ENCODE peak calls at places on chromosomes 7 and 10, in five cellular contexts. W, I, B, Q and O are unnamed samples. For H3K4me1, the result is how much of the 10 kb centered on the place peaks cover.

GRCh38 chr10:127920319-127921074 is 13.6 kb downstream of the PTPRE start:
- DNase-seq in W (no peak), I (no peak), B (no peak), Q (no peak), O (no peak)

GRCh38 chr10:14397069-14397468 is 66.3 kb upstream of the FRMD4A start:
- DNase-seq in W (no peak), I (peak), B (peak), Q (peak), O (peak)

GRCh38 chr10:116038259-116038658 is 234.7 kb downstream of the GFRA1 start:
- DNase-seq in W (no peak), I (peak), B (no peak), Q (peak), O (peak)

GRCh38 chr7:6232534-6232933 is 39.9 kb downstream of the CYTH3 start:
- DNase-seq in W (peak), I (peak), B (no peak), Q (no peak), O (peak)

GRCh38 chr10:77249901-77250459 is 387.6 kb downstream of the KCNMA1 start:
- DNase-seq in W (no peak), I (no peak), B (no peak), Q (peak), O (no peak)

GRCh38 chr7:45890902-45891461 is 2.7 kb downstream of the IGFBP1 start:
- DNase-seq in W (peak), I (no peak), B (peak), Q (no peak), O (no peak)

GRCh38 chr10:86614853-86615252 is 39.5 kb upstream of the OPN4 start:
- DNase-seq in W (no peak), I (no peak), B (no peak), Q (no peak), O (no peak)

GRCh38 chr7:90788057-90788456 is 191.9 kb downstream of the CDK14 start:
- DNase-seq in W (no peak), I (no peak), B (no peak), Q (no peak), O (no peak)

GRCh38 chr7:768881-769504 is 41.9 kb upstream of the PRKAR1B start:
- DNase-seq in W (no peak), I (no peak), B (peak), Q (no peak), O (no peak)

GRCh38 chr10:43000021-43000411 is 76.9 kb upstream of the RET start:
- DNase-seq in W (no peak), I (no peak), B (no peak), Q (no peak), O (no peak)

GRCh38 chr10:103086799-103087198 is 106.3 kb downstream of the NT5C2 start:
- DNase-seq in W (no peak), I (no peak), B (no peak), Q (no peak), O (no peak)

GRCh38 chr10:104492349-104492940 is 138.8 kb downstream of the CFAP58 start:
- DNase-seq in W (no peak), I (no peak), B (no peak), Q (no peak), O (no peak)

GRCh38 chr10:127834221-127834620 is 58.5 kb downstream of the CLRN3 start:
- DNase-seq in W (no peak), I (no peak), B (no peak), Q (no peak), O (no peak)

GRCh38 chr10:118564652-118565051 is 30.8 kb downstream of the PRLHR start:
- DNase-seq in W (no peak), I (no peak), B (peak), Q (no peak), O (peak)

GRCh38 chr10:106481598-106481997 is 682.9 kb downstream of the SORCS1 start:
- DNase-seq in W (no peak), I (no peak), B (peak), Q (no peak), O (no peak)

GRCh38 chr10:19929466-19930140 is 113.4 kb downstream of the PLXDC2 start:
- DNase-seq in W (peak), I (no peak), B (no peak), Q (no peak), O (no peak)

DNA sequence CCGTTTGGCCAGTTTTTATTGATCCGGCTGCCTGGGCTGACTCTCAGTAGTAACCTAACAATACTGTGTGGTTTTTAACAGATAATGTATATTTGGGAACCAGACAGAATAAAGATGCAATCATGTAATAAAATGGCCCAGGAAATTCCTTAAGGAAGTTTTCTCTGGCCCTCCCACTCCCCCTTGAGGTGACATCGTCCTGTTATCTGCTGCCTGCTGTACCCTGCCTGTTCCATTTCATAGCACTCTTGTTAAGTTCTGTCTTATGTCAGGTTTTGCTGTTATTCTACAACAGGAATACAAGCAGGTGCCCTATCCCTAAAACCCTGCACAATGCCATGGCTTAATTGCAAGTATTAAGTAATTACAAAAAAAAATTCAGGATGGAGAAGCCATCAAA is 12.5 kb downstream of the ITGB8 start:
- DNase-seq in W (no peak), I (peak), B (no peak), Q (no peak), O (no peak)
- TF ChIP-seq CTCF in W (no peak), I (no peak), B (peak), Q (no peak), O (no peak)

DNA sequence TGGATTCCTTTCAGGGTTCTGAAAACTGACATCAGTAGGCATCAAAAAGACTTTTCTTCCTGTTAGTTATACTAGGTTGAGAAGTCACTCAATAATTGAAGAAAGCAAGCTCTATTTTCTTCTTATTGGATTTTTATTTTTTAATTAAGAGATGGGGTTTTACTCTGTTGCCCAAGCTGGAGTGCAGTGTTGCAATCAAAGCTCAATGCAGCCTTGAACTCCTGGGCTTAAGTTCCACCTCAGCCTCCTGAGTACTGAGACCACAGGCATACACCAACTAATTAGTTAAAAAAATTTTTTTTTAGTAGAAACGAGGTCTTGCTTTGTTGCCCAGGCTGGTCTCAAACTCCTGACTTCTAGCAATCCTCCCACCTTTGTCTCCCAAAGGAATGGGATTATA is 28.0 kb downstream of the PIP4K2A start:
- DNase-seq in W (no peak), I (no peak), B (no peak), Q (no peak), O (no peak)
- H3K4me1 ChIP-seq in W (under half), I (under half), B (under half), Q (under half), O (under half)

DNA sequence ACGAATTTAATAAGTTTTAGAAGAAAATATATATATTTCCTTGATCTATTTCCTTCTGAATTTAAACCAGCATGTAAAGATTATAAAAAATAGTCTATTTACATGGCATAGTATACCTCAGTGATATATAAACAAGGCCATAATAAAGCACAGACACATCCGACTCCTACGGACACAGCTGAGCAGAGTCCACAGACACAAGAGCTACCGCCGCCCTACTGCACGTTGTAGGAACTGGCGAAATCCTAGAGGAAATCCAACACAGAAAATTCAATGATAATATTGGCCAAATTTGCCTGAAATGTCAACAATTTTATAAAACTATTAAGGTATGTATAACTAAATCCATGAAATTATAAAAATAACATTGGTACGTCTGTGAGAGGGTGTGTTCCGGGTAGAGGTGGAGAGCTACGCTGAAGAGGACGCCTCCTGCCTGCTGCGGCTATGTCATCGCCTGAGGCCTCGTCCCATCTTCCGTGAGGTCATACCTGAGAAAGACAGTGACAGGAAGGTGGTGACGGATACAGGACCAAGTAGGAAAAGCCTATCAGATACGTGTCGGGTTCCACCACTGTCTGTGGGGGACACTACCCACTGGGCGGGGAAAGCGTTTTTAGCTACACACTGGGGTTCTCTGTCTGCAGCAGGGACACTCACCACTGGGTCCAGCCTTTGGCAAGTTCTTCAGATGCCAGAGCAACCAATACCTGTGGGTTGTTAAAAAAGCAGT is 29.3 kb upstream of the NCAPG2 start:
- DNase-seq in W (no peak), I (no peak), B (no peak), Q (no peak), O (peak)
- TF ChIP-seq CTCF in W (no peak), I (no peak), B (peak), Q (no peak), O (no peak)

GRCh38 chr7:137965942-137966624 is 35.8 kb downstream of the CREB3L2 start:
- DNase-seq in W (peak), I (no peak), B (no peak), Q (no peak), O (no peak)
- H3K4me1 ChIP-seq in W (half or more), I (under half), B (under half), Q (under half), O (under half)

GRCh38 chr7:41975854-41976253 is 261.2 kb downstream of the GLI3 start:
- DNase-seq in W (no peak), I (no peak), B (no peak), Q (no peak), O (no peak)

GRCh38 chr7:41978858-41979257 is 258.2 kb downstream of the GLI3 start:
- DNase-seq in W (no peak), I (no peak), B (no peak), Q (no peak), O (no peak)

GRCh38 chr7:41974835-41975234 is 262.2 kb downstream of the GLI3 start:
- DNase-seq in W (no peak), I (no peak), B (no peak), Q (no peak), O (no peak)

GRCh38 chr7:41976411-41976810 is 260.6 kb downstream of the GLI3 start:
- DNase-seq in W (no peak), I (no peak), B (no peak), Q (no peak), O (no peak)

DNA sequence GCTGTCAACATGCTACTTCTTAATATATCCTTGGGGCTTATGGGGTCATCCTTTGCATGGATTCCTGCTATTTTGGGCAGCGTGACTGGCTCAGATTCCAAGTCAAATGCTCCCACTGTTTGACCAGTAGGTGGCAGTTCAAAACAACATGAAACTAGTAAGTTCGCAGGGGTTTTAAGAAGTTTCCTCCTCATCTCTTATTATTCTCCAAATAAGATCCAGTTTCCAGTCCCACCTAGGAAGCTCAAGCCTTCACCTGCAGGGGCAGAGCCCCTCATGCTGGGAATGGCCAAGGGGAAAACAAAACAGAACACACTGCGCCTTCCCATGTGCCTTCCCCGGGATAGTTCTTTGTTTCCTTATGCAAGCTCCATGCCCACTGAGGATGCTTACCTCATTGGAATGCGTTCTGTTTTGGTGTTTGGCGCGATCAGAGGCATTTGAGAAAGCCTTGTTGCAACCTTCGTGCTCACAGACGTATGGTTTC is 259.8 kb downstream of the GLI3 start:
- DNase-seq in W (peak), I (no peak), B (peak), Q (no peak), O (no peak)
- TF ChIP-seq CTCF in W (peak), I (peak), B (peak), Q (peak), O (peak)